ENCODE peak calls at places on chromosomes 6 and 20, in four cellular contexts. Z is A549, Y is mammary epithelial cell, I is thyroid gland. W is an unnamed sample. For H3K9me3, the result is how much of the 10 kb centered on the place peaks cover.

GRCh38 chr6:162900503-162900902 is 172.7 kb downstream of the PACRG start:
- DNase-seq in Z (no peak), I (no peak), Y (no peak), W (no peak)

GRCh38 chr6:45084257-45084656 is 243.9 kb upstream of the RUNX2 start:
- DNase-seq in Y (peak), Z (no peak), I (no peak), W (no peak)

GRCh38 chr20:55354700-55355099 is 650.6 kb downstream of the CBLN4 start:
- DNase-seq in I (no peak), Y (no peak), Z (no peak), W (no peak)

GRCh38 chr6:149317656-149318571 is at the start of gene TAB2:
- DNase-seq in Y (no peak), I (peak), Z (no peak), W (peak)

GRCh38 chr20:36624068-36624813 is 18.7 kb downstream of the RAB5IF start:
- DNase-seq in I (no peak), Y (no peak), Z (no peak), W (no peak)

GRCh38 chr6:16704706-16705402 is 56.4 kb downstream of the ATXN1 start:
- DNase-seq in Z (no peak), Y (peak), I (peak), W (no peak)

GRCh38 chr6:138245751-138246150 is 27.5 kb upstream of the PBOV1 start:
- DNase-seq in I (no peak), Y (no peak), Z (no peak), W (no peak)

GRCh38 chr6:137970368-137970767 is 103.3 kb downstream of the TNFAIP3 start:
- DNase-seq in Y (no peak), Z (no peak), I (no peak), W (no peak)

GRCh38 chr6:157054531-157054979 is 268.8 kb downstream of the TMEM242 start:
- DNase-seq in Z (no peak), I (no peak), Y (no peak), W (no peak)

GRCh38 chr6:162092816-162093502 is 634.6 kb downstream of the PRKN start:
- DNase-seq in I (no peak), Z (no peak), Y (no peak), W (no peak)

GRCh38 chr6:52422156-52422555 is 2.0 kb downstream of the EFHC1 start:
- DNase-seq in Z (no peak), I (no peak), Y (no peak), W (no peak)

GRCh38 chr6:138086573-138087196 is 20.5 kb downstream of the PERP start:
- DNase-seq in Y (peak), I (no peak), Z (peak), W (no peak)

GRCh38 chr20:64236137-64237088 is 19.1 kb upstream of the PCMTD2 start:
- DNase-seq in Y (no peak), I (no peak), Z (no peak), W (no peak)

GRCh38 chr6:79750806-79751205 is 119.7 kb downstream of the SH3BGRL2 start:
- DNase-seq in I (no peak), Z (no peak), Y (no peak), W (peak)

GRCh38 chr6:85394853-85395538 is 54.9 kb upstream of the NT5E start:
- DNase-seq in Z (no peak), Y (no peak), I (peak), W (peak)

GRCh38 chr6:26421259-26422144 is 18.8 kb upstream of the BTN3A3 start:
- DNase-seq in Y (peak), I (peak), Z (peak), W (peak)

GRCh38 chr6:103002282-103002681 is 1608.8 kb downstream of the GRIK2 start:
- DNase-seq in I (no peak), Z (no peak), Y (no peak), W (peak)

DNA sequence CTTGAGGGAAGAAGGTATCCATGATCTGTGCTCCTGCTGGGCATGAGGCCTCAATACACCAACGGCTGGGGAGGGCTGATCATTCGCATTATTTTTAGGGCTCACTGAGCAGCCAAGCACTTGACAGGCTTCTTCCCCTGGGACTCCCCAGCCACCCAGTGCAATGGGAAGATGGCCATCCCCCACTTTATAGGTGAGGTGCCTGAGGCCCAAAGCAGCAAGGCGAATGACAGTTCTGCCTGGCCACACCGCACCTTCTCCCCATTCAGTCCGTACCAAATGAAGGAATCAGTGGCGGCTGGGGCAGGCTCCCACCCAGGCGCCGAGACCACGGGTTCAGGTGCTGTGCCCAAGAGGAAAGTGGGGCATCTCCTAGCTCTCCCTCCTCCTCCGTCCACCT is 4.4 kb upstream of the FAM209A start:
- DNase-seq in Z (no peak), Y (no peak), I (no peak), W (no peak)
- H3K9me3 ChIP-seq in Z (under half), Y (under half), I (under half), W (under half)

GRCh38 chr6:169868458-169868857 is 117.0 kb downstream of the ERMARD start:
- DNase-seq in Y (no peak), Z (no peak), I (peak), W (no peak)
- H3K9me3 ChIP-seq in Y (under half), Z (under half), I (under half), W (under half)

GRCh38 chr6:142210606-142211005 is 63.5 kb downstream of the VTA1 start:
- DNase-seq in Z (no peak), Y (no peak), I (no peak), W (no peak)
- H3K9me3 ChIP-seq in Z (under half), Y (under half), I (under half), W (under half)

DNA sequence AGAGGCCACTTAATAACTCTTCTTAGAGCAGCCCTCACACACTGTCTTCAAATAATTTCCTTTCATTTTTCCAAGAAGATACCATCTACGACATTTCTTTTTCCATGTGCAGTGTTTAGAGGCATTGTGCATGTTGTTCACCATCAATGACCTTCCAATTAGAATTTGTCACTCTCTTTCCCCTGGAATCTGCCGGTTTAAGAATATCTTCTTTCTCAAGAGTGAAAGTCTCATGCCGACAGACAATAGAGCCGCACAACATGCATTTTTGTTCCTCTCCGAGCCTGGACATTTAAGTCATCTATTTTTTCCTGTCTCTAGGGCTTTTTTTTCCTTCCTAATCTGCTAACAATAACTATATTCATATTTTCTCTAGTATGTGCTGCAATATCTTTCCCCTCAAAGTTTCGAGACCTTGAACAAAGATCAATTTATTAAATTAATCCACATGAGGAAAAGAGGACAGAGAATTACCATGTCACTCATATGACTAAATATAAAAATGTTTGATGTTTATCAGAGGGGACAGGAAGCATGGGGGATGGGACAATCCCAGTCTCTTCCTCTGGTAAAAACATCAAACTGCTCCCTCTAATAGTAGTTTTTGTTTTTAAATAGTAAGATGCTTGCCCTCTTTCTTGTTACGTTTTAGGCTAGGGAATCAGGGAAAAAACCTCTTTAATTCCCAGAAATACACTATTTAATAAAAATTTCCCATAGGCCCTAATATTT is 893.4 kb downstream of the C6orf118 start:
- DNase-seq in I (no peak), Z (no peak), Y (no peak), W (no peak)
- H3K9me3 ChIP-seq in I (under half), Z (under half), Y (under half), W (under half)

DNA sequence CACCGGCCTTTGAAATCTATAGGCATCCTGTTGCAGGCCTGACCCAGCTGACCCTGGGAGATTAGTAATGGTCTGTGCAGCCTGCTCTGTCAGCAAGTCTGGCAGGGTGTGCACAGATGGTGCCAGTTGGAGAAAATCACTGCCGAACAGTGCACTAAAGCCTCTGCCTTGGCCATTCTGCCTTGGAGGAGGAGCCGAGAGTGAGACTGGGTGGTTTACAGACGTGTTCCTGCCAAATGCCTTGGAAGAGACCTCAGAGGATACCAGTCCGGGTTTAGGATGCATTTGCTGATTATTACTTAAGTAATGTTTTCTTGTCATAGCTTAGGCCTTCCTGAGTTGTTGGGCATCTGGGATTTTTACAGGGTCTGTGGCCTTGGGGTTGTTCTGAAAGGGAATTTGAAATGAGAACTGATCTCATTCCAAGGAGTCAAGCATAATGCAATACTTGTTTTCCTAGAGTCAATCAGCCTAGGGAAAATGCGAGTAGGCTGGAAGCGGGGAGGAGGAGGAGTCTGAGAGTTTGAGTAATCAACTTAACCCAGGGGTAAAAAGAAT is 292.1 kb downstream of the SOX4 start:
- DNase-seq in Y (peak), Z (peak), I (no peak), W (no peak)
- H3K9me3 ChIP-seq in Y (under half), Z (under half), I (under half), W (under half)

DNA sequence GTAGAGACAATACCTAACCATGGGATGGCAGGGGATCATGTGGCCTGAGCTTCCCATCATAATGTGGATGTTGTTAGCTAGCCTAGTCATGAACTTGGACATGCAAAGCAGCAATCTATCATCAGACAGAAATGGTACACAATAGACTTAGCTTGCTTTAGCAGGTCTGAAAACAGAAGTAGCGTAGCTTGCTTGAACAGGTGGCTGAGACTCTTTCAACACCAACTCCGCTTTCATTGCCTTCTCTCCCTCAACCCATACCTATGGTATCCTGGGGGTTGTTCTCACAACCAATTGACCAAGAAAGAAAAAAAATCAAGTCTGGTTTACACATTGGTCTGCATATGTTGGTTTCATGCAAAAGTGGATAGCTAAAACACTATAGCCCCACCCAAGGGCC is 23.0 kb downstream of the CD164 start:
- DNase-seq in I (no peak), Y (no peak), Z (no peak), W (no peak)
- H3K9me3 ChIP-seq in I (under half), Y (under half), Z (under half), W (under half)

GRCh38 chr20:31390490-31390889 is at the start of gene DEFB119:
- DNase-seq in Z (no peak), I (no peak), Y (no peak), W (no peak)

GRCh38 chr20:31394900-31395299 is 4.5 kb upstream of the DEFB119 start:
- DNase-seq in Y (no peak), I (no peak), Z (no peak), W (no peak)

GRCh38 chr20:31392836-31393235 is 2.4 kb upstream of the DEFB119 start:
- DNase-seq in I (no peak), Z (no peak), Y (no peak), W (no peak)
- H3K9me3 ChIP-seq in I (under half), Z (under half), Y (under half), W (under half)

DNA sequence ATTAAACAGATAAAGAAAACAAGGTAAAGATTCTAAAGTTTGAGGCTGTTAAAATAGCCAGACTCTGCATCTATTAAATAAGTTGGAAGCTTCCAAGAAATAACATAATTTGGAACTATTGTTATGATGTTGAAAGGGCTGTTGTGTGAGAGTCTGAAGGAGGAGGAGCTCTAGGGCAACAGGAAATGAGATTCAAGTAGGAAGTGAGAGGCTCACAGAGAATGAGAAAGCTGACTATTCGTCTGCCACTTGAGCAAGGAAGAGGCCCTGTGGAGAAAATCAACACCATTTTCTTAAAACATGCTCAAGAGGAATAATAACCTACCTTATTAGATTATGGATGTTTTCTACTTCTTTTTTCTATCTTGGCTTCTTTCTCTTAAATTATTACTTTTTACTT is 185.2 kb downstream of the SLC24A3 start:
- DNase-seq in Y (no peak), I (no peak), Z (no peak), W (peak)
- H3K9me3 ChIP-seq in Y (under half), I (under half), Z (under half), W (under half)

DNA sequence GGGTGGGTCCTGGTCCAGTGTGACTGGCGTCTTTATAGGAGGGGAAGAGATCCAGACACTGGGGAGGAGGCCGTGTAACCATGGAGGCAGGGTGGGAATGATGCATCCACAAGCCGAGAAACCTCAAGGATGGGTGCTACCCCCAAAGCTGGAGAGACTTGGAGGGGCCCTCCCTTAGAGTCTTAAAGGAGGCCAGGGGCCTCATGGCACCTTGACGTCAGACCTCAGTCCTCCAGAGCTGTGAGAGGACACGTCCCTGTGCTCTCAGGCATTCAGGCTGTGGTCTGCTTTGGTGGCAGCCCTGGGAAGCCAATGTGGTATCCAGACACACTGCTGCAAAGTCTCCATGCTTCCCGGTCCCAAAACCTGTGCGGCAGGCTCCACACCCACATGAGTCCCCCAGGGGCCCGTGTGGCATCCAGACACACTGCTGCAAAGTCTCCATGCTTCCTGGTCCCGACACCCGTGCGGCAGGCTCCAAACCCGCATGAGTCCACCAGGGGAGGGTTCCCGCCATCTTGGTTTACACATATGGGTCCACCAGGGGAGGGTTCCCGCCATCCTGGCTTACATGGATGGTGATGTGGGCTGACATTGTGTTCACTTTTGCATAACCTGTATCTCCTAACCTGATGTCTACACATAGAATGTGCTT is 278.0 kb downstream of the SMOC2 start:
- DNase-seq in I (no peak), Y (no peak), Z (no peak), W (no peak)
- H3K9me3 ChIP-seq in I (under half), Y (under half), Z (under half), W (under half)

GRCh38 chr6:36805107-36805797 is 34.0 kb downstream of the CPNE5 start:
- DNase-seq in Y (no peak), Z (no peak), I (no peak), W (no peak)
- H3K9me3 ChIP-seq in Y (under half), Z (under half), I (under half), W (under half)

W was measured in A673.